ENCODE peak calls at places on chromosomes 3 and 15, in seven cellular contexts. One of them, this sample, is unnamed.

GRCh38 chr15:40941528-40942336 is 11.5 kb upstream of the CHAC1 start:
- DNase-seq in neuronal stem cell: peak; percentile 82
- DNase-seq in H9: peak; percentile 81
- DNase-seq in mesendoderm: peak; percentile 84
- DNase-seq in H1: peak; percentile 90
- DNase-seq in IMR-90: peak; percentile 73
- DNase-seq in trophoblast cell: peak; percentile 32
- DNase-seq in this sample: peak; percentile 89

GRCh38 chr3:45042162-45042561 is 16.1 kb downstream of the CLEC3B start:
- DNase-seq in neuronal stem cell: no peak
- DNase-seq in H9: no peak
- DNase-seq in mesendoderm: no peak
- DNase-seq in H1: no peak
- DNase-seq in IMR-90: no peak
- DNase-seq in trophoblast cell: no peak
- DNase-seq in this sample: no peak

GRCh38 chr3:145246291-145246690 is 914.7 kb downstream of the PLOD2 start:
- DNase-seq in neuronal stem cell: no peak
- DNase-seq in H9: no peak
- DNase-seq in mesendoderm: no peak
- DNase-seq in H1: no peak
- DNase-seq in IMR-90: no peak
- DNase-seq in trophoblast cell: no peak
- DNase-seq in this sample: no peak

GRCh38 chr3:97970131-97970530 is 2.1 kb downstream of the RIOX2 start:
- DNase-seq in neuronal stem cell: no peak
- DNase-seq in H9: no peak
- DNase-seq in mesendoderm: no peak
- DNase-seq in H1: no peak
- DNase-seq in IMR-90: no peak
- DNase-seq in trophoblast cell: no peak
- DNase-seq in this sample: no peak

GRCh38 chr3:186099178-186099577 is 9.7 kb downstream of the ETV5 start:
- DNase-seq in neuronal stem cell: no peak
- DNase-seq in H9: no peak
- DNase-seq in mesendoderm: no peak
- DNase-seq in H1: no peak
- DNase-seq in IMR-90: peak; percentile 82
- DNase-seq in trophoblast cell: no peak
- DNase-seq in this sample: peak; percentile 63

GRCh38 chr3:193190387-193190786 is 50.6 kb upstream of the PLAAT1 start:
- DNase-seq in neuronal stem cell: peak; percentile 52
- DNase-seq in H9: peak; percentile 79
- DNase-seq in mesendoderm: peak; percentile 93
- DNase-seq in H1: peak; percentile 54
- DNase-seq in IMR-90: no peak
- DNase-seq in trophoblast cell: peak; percentile 38
- DNase-seq in this sample: peak; percentile 10

GRCh38 chr3:9600597-9600996 is 47.0 kb upstream of the LHFPL4 start:
- DNase-seq in neuronal stem cell: no peak
- DNase-seq in H9: no peak
- DNase-seq in mesendoderm: no peak
- DNase-seq in H1: peak; percentile 58
- DNase-seq in IMR-90: no peak
- DNase-seq in trophoblast cell: no peak
- DNase-seq in this sample: no peak

GRCh38 chr15:22895465-22896190 is 57.2 kb downstream of the NIPA2 start:
- DNase-seq in neuronal stem cell: no peak
- DNase-seq in H9: no peak
- DNase-seq in mesendoderm: peak; percentile 85
- DNase-seq in H1: no peak
- DNase-seq in IMR-90: peak; percentile 34
- DNase-seq in trophoblast cell: peak; percentile 99
- DNase-seq in this sample: no peak

GRCh38 chr3:58048301-58048700 is 40.1 kb downstream of the FLNB start:
- DNase-seq in neuronal stem cell: no peak
- DNase-seq in H9: no peak
- DNase-seq in mesendoderm: peak; percentile 71
- DNase-seq in H1: no peak
- DNase-seq in IMR-90: no peak
- DNase-seq in trophoblast cell: peak; percentile 82
- DNase-seq in this sample: peak; percentile 59

GRCh38 chr3:108093021-108093420 is 2.2 kb upstream of the CD47 start:
- DNase-seq in neuronal stem cell: no peak
- DNase-seq in H9: no peak
- DNase-seq in mesendoderm: no peak
- DNase-seq in H1: no peak
- DNase-seq in IMR-90: no peak
- DNase-seq in trophoblast cell: no peak
- DNase-seq in this sample: no peak

GRCh38 chr3:174524203-174524602 is 334.9 kb upstream of the NAALADL2 start:
- DNase-seq in neuronal stem cell: no peak
- DNase-seq in H9: no peak
- DNase-seq in mesendoderm: no peak
- DNase-seq in H1: no peak
- DNase-seq in IMR-90: no peak
- DNase-seq in trophoblast cell: no peak
- DNase-seq in this sample: no peak

GRCh38 chr15:29770796-29771195 is 51.5 kb downstream of the TJP1 start:
- DNase-seq in neuronal stem cell: no peak
- DNase-seq in H9: no peak
- DNase-seq in mesendoderm: no peak
- DNase-seq in H1: no peak
- DNase-seq in IMR-90: peak; percentile 86
- DNase-seq in trophoblast cell: no peak
- DNase-seq in this sample: peak; percentile 18

GRCh38 chr15:77836116-77836798 is 203.5 kb upstream of the LINGO1 start:
- DNase-seq in neuronal stem cell: no peak
- DNase-seq in H9: peak; percentile 69
- DNase-seq in mesendoderm: peak; percentile 74
- DNase-seq in H1: no peak
- DNase-seq in IMR-90: peak; percentile 27
- DNase-seq in trophoblast cell: no peak
- DNase-seq in this sample: peak; percentile 29

GRCh38 chr3:32243519-32243918 is 5.0 kb downstream of the CMTM8 start:
- DNase-seq in neuronal stem cell: no peak
- DNase-seq in H9: no peak
- DNase-seq in mesendoderm: no peak
- DNase-seq in H1: no peak
- DNase-seq in IMR-90: no peak
- DNase-seq in trophoblast cell: no peak
- DNase-seq in this sample: no peak

DNA sequence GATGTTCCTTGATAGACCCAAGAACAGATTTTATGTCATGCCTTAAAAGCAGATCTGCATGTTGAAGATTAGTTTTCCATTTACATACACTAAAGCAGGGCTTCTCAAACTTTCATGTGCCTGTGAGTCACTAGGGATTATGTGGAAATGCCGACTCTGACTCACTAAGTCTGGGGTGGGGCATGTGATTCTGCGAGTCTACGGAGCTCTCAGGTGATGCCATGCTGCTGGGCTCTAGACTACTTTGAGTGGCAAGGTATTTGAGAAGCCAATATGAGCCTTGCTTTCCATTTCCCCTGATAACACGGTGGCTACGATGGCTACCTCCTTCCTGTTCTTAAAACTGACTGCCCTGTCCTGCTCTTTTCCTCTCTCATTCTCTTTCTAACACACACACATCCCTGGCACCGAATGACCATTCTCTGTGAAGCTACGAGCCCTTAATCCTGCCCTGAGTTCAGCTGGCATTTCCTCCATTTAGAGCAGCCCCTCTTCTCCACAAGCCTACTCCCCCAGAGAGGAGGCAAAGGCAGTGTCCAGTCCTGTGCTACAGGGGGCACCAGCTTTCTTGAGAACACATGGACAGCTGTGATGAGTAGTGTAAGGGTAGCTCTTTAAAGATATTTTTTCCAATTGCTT is 39.7 kb upstream of the PYGO1 start:
- DNase-seq in neuronal stem cell: no peak
- DNase-seq in H9: no peak
- DNase-seq in mesendoderm: peak; percentile 62
- DNase-seq in H1: no peak
- DNase-seq in IMR-90: peak; percentile 95
- DNase-seq in trophoblast cell: peak; percentile 83
- DNase-seq in this sample: peak; percentile 92
- H3K18ac ChIP-seq in neuronal stem cell: no peak overlapping the region
- H3K18ac ChIP-seq in H9: no peak overlapping the region
- H3K18ac ChIP-seq in mesendoderm: no peak overlapping the region
- H3K18ac ChIP-seq in H1: no peak overlapping the region
- H3K18ac ChIP-seq in IMR-90: peak overlapping the region; percentile 47
- H3K18ac ChIP-seq in trophoblast cell: no peak overlapping the region
- H3K18ac ChIP-seq in this sample: peak overlapping the region; percentile 86

DNA sequence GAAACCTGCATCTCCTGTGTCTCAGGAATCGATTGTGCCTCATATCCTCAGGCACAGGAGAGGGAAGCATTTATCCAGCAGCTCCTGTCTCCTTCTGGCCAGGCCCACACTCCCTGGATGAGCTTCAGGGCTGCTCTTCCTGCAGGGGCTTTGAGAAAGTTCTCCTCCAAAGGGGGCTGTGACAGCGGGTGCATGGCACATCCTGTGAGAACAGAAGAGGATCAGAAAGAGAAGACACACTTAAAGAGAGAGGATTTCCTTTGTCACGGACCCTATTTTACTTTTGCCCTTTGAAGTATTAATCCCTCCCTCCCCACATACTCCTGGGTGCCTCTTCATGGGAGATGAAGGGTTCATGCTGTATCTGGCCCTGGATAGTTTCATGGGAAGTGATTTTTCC is 46.0 kb downstream of the MFSD1 start:
- DNase-seq in neuronal stem cell: no peak
- DNase-seq in H9: no peak
- DNase-seq in mesendoderm: no peak
- DNase-seq in H1: no peak
- DNase-seq in IMR-90: no peak
- DNase-seq in trophoblast cell: no peak
- DNase-seq in this sample: no peak
- H3K18ac ChIP-seq in neuronal stem cell: no peak overlapping the region
- H3K18ac ChIP-seq in H9: no peak overlapping the region
- H3K18ac ChIP-seq in mesendoderm: no peak overlapping the region
- H3K18ac ChIP-seq in H1: no peak overlapping the region
- H3K18ac ChIP-seq in IMR-90: no peak overlapping the region
- H3K18ac ChIP-seq in trophoblast cell: no peak overlapping the region
- H3K18ac ChIP-seq in this sample: no peak overlapping the region

GRCh38 chr3:38562467-38562925 is 66.4 kb downstream of the EXOG start:
- DNase-seq in neuronal stem cell: no peak
- DNase-seq in H9: no peak
- DNase-seq in mesendoderm: no peak
- DNase-seq in H1: no peak
- DNase-seq in IMR-90: no peak
- DNase-seq in trophoblast cell: no peak
- DNase-seq in this sample: no peak
- H3K18ac ChIP-seq in neuronal stem cell: peak overlapping the region; percentile 57
- H3K18ac ChIP-seq in H9: no peak overlapping the region
- H3K18ac ChIP-seq in mesendoderm: no peak overlapping the region
- H3K18ac ChIP-seq in H1: no peak overlapping the region
- H3K18ac ChIP-seq in IMR-90: no peak overlapping the region
- H3K18ac ChIP-seq in trophoblast cell: no peak overlapping the region
- H3K18ac ChIP-seq in this sample: no peak overlapping the region

GRCh38 chr3:116610124-116610523 is 99.5 kb upstream of the TUSC7 start:
- DNase-seq in neuronal stem cell: no peak
- DNase-seq in H9: no peak
- DNase-seq in mesendoderm: no peak
- DNase-seq in H1: no peak
- DNase-seq in IMR-90: no peak
- DNase-seq in trophoblast cell: no peak
- DNase-seq in this sample: no peak

DNA sequence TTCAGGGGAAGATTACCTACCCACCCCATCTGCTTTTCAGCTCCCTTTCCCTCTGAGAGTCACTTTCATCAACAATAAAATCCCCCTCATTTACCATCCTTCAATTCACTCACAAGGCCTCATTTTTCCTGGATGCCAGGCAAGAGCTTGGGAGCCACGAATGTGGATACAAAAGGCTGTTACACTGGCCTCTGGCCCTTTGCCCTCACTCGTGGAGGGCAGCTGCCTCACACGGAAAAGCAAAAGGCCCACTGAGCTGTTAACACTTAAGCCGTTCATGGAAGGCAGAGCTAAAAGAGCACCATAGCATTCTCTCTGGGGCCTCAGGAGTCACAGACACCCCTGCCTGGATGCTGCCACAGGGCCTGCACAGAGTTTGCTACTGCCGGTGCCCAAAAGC is 102.4 kb upstream of the TUSC7 start:
- DNase-seq in neuronal stem cell: no peak
- DNase-seq in H9: no peak
- DNase-seq in mesendoderm: no peak
- DNase-seq in H1: no peak
- DNase-seq in IMR-90: no peak
- DNase-seq in trophoblast cell: no peak
- DNase-seq in this sample: no peak
- H3K18ac ChIP-seq in neuronal stem cell: no peak overlapping the region
- H3K18ac ChIP-seq in H9: no peak overlapping the region
- H3K18ac ChIP-seq in mesendoderm: no peak overlapping the region
- H3K18ac ChIP-seq in H1: no peak overlapping the region
- H3K18ac ChIP-seq in IMR-90: no peak overlapping the region
- H3K18ac ChIP-seq in trophoblast cell: no peak overlapping the region
- H3K18ac ChIP-seq in this sample: no peak overlapping the region

GRCh38 chr15:25713736-25714537 is 149.2 kb downstream of the ATP10A start:
- DNase-seq in neuronal stem cell: no peak
- DNase-seq in H9: no peak
- DNase-seq in mesendoderm: no peak
- DNase-seq in H1: no peak
- DNase-seq in IMR-90: no peak
- DNase-seq in trophoblast cell: no peak
- DNase-seq in this sample: no peak
- H3K18ac ChIP-seq in neuronal stem cell: peak overlapping the region; percentile 93
- H3K18ac ChIP-seq in H9: no peak overlapping the region
- H3K18ac ChIP-seq in mesendoderm: no peak overlapping the region
- H3K18ac ChIP-seq in H1: no peak overlapping the region
- H3K18ac ChIP-seq in IMR-90: no peak overlapping the region
- H3K18ac ChIP-seq in trophoblast cell: no peak overlapping the region
- H3K18ac ChIP-seq in this sample: no peak overlapping the region

GRCh38 chr15:27669641-27670040 is 429.5 kb downstream of the OCA2 start:
- DNase-seq in neuronal stem cell: no peak
- DNase-seq in H9: no peak
- DNase-seq in mesendoderm: no peak
- DNase-seq in H1: no peak
- DNase-seq in IMR-90: no peak
- DNase-seq in trophoblast cell: no peak
- DNase-seq in this sample: no peak

GRCh38 chr15:27670481-27670880 is 428.6 kb downstream of the OCA2 start:
- DNase-seq in neuronal stem cell: no peak
- DNase-seq in H9: no peak
- DNase-seq in mesendoderm: no peak
- DNase-seq in H1: no peak
- DNase-seq in IMR-90: no peak
- DNase-seq in trophoblast cell: no peak
- DNase-seq in this sample: no peak

GRCh38 chr15:27668471-27669220 is 430.5 kb downstream of the OCA2 start:
- DNase-seq in neuronal stem cell: no peak
- DNase-seq in H9: no peak
- DNase-seq in mesendoderm: no peak
- DNase-seq in H1: no peak
- DNase-seq in IMR-90: no peak
- DNase-seq in trophoblast cell: no peak
- DNase-seq in this sample: no peak

GRCh38 chr15:27660676-27661075 is 438.4 kb downstream of the OCA2 start:
- DNase-seq in neuronal stem cell: no peak
- DNase-seq in H9: no peak
- DNase-seq in mesendoderm: no peak
- DNase-seq in H1: no peak
- DNase-seq in IMR-90: no peak
- DNase-seq in trophoblast cell: no peak
- DNase-seq in this sample: no peak

GRCh38 chr15:27665002-27665401 is 434.1 kb downstream of the OCA2 start:
- DNase-seq in neuronal stem cell: no peak
- DNase-seq in H9: no peak
- DNase-seq in mesendoderm: no peak
- DNase-seq in H1: no peak
- DNase-seq in IMR-90: no peak
- DNase-seq in trophoblast cell: no peak
- DNase-seq in this sample: no peak
- H3K18ac ChIP-seq in neuronal stem cell: no peak overlapping the region
- H3K18ac ChIP-seq in H9: no peak overlapping the region
- H3K18ac ChIP-seq in mesendoderm: no peak overlapping the region
- H3K18ac ChIP-seq in H1: no peak overlapping the region
- H3K18ac ChIP-seq in IMR-90: no peak overlapping the region
- H3K18ac ChIP-seq in trophoblast cell: no peak overlapping the region
- H3K18ac ChIP-seq in this sample: no peak overlapping the region